ENCODE peak calls at places on chromosomes 7 and 10, in four cellular contexts. S is GM12865; O is activated naive CD4-positive, alpha-beta T cell treated with anti-CD3 and anti-CD28 coated beads for 36 hours; V is COLO829. J is an unnamed sample.

GRCh38 chr10:16119445-16119844 is 259.1 kb upstream of the MINDY3 start:
- DNase-seq in O (no peak), S (no peak), V (no peak), J (no peak)

GRCh38 chr10:697097-697875 is 7.8 kb upstream of the DIP2C start:
- DNase-seq in S (no peak), V (no peak), O (no peak), J (no peak)

GRCh38 chr7:1168422-1168821 is 8.4 kb upstream of the ZFAND2A start:
- DNase-seq in O (no peak), V (no peak), S (no peak), J (no peak)

GRCh38 chr10:76774987-76775603 is 862.5 kb downstream of the KCNMA1 start:
- DNase-seq in V (no peak), S (no peak), O (no peak), J (no peak)

GRCh38 chr10:92052088-92052487 is 128.5 kb downstream of the BTAF1 start:
- DNase-seq in S (no peak), V (no peak), O (no peak), J (no peak)

GRCh38 chr7:4168041-4168440 is 514.1 kb upstream of the FOXK1 start:
- DNase-seq in V (no peak), S (no peak), O (no peak), J (no peak)

GRCh38 chr10:116112232-116113231 is 160.5 kb downstream of the GFRA1 start:
- DNase-seq in O (no peak), V (no peak), S (no peak), J (no peak)

GRCh38 chr10:80996615-80997193 is 459.0 kb downstream of the SH2D4B start:
- DNase-seq in V (no peak), S (no peak), O (no peak), J (no peak)

GRCh38 chr7:2613113-2613925 is 18.5 kb upstream of the TTYH3 start:
- DNase-seq in O (no peak), V (no peak), S (no peak), J (no peak)

GRCh38 chr7:140594131-140594691 is 46.4 kb downstream of the DENND2A start:
- DNase-seq in V (no peak), O (no peak), S (no peak), J (no peak)

GRCh38 chr7:118573065-118573464 is 348.6 kb downstream of the ANKRD7 start:
- DNase-seq in V (no peak), S (peak; percentile 11), O (no peak), J (no peak)

GRCh38 chr7:388961-389701 is 99.2 kb downstream of the FOXL3 start:
- DNase-seq in S (no peak), V (no peak), O (no peak), J (no peak)

GRCh38 chr10:133131754-133132710 is 28.0 kb upstream of the KNDC1 start:
- DNase-seq in V (no peak), O (no peak), S (no peak), J (no peak)

GRCh38 chr10:4596951-4597350 is 229.1 kb upstream of the AKR1E2 start:
- DNase-seq in V (no peak), S (no peak), O (no peak), J (no peak)

J was measured in GM06990.